ENCODE peak calls at places on chromosomes 7 and 10, in four cellular contexts. C, O, Z and V are unnamed samples.

GRCh38 chr10:59181668-59182067 is 5.2 kb downstream of the PHYHIPL start:
- DNase-seq in C (peak; percentile 72), O (peak; percentile 81), Z (peak; percentile 80), V (no peak)

GRCh38 chr7:22110227-22110839 is 164.6 kb upstream of the CDCA7L start:
- DNase-seq in C (peak; percentile 84), O (peak; percentile 82), Z (peak; percentile 90), V (peak; percentile 63)

GRCh38 chr7:18086165-18087030 is 58.8 kb upstream of the PRPS1L1 start:
- DNase-seq in C (peak; percentile 45), O (peak; percentile 51), Z (peak; percentile 34), V (no peak)

GRCh38 chr7:20647908-20648776 is 32.7 kb downstream of the ABCB5 start:
- DNase-seq in C (peak; percentile 51), O (peak; percentile 47), Z (peak; percentile 84), V (no peak)

GRCh38 chr10:101230185-101230917 is 1.1 kb upstream of the LBX1 start:
- DNase-seq in C (no peak), O (no peak), Z (no peak), V (no peak)

GRCh38 chr7:122764902-122765301 is 62.2 kb upstream of the RNF148 start:
- DNase-seq in C (no peak), O (no peak), Z (no peak), V (no peak)

GRCh38 chr10:96252730-96253129 is 18.6 kb downstream of the BLNK start:
- DNase-seq in C (no peak), O (no peak), Z (peak; percentile 42), V (no peak)

GRCh38 chr7:42972703-42973500 is 40.7 kb downstream of the MRPL32 start:
- DNase-seq in C (peak; percentile 74), O (peak; percentile 47), Z (peak; percentile 26), V (no peak)

GRCh38 chr7:40808409-40808942 is 673.7 kb downstream of the SUGCT start:
- DNase-seq in C (no peak), O (no peak), Z (peak; percentile 4), V (no peak)

GRCh38 chr7:137682596-137682995 is 164.2 kb downstream of the DGKI start:
- DNase-seq in C (no peak), O (no peak), Z (no peak), V (no peak)

GRCh38 chr10:115773832-115774231 is 499.2 kb downstream of the GFRA1 start:
- DNase-seq in C (no peak), O (no peak), Z (no peak), V (no peak)

GRCh38 chr7:92778972-92779371 is 57.4 kb downstream of the CDK6 start:
- DNase-seq in C (no peak), O (no peak), Z (no peak), V (no peak)

GRCh38 chr7:101374990-101375389 is 12.3 kb downstream of the COL26A1 start:
- DNase-seq in C (no peak), O (no peak), Z (no peak), V (no peak)

GRCh38 chr10:97463363-97464132 is 17.6 kb downstream of the ZDHHC16 start:
- DNase-seq in C (peak; percentile 80), O (peak; percentile 57), Z (peak; percentile 83), V (peak; percentile 31)

GRCh38 chr7:146074195-146074765 is 42.3 kb upstream of the CNTNAP2 start:
- DNase-seq in C (no peak), O (no peak), Z (no peak), V (no peak)

GRCh38 chr7:43888983-43889945 is 17.1 kb downstream of the URGCP start:
- DNase-seq in C (no peak), O (no peak), Z (no peak), V (no peak)

GRCh38 chr10:128051548-128051947 is 74.7 kb downstream of the MKI67 start:
- DNase-seq in C (no peak), O (no peak), Z (no peak), V (no peak)

GRCh38 chr7:31957090-31957720 is 113.0 kb downstream of the PDE1C start:
- DNase-seq in C (no peak), O (no peak), Z (peak; percentile 34), V (no peak)

GRCh38 chr7:148905093-148905666 is 21.1 kb upstream of the EZH2 start:
- DNase-seq in C (no peak), O (no peak), Z (peak; percentile 46), V (no peak)

GRCh38 chr7:725223-726005 is 1.1 kb upstream of the DNAAF5 start:
- DNase-seq in C (peak; percentile 8), O (no peak), Z (no peak), V (no peak)

GRCh38 chr10:101886521-101887312 is 43.1 kb upstream of the KCNIP2 start:
- DNase-seq in C (no peak), O (no peak), Z (no peak), V (no peak)

GRCh38 chr10:113058175-113058961 is 108.3 kb downstream of the TCF7L2 start:
- DNase-seq in C (peak; percentile 61), O (peak; percentile 78), Z (peak; percentile 87), V (no peak)

GRCh38 chr7:5143935-5144903 is 45.8 kb upstream of the WIPI2 start:
- DNase-seq in C (no peak), O (no peak), Z (no peak), V (peak; percentile 84)

GRCh38 chr7:6614941-6615737 is at the start of gene ZNF853:
- DNase-seq in C (peak; percentile 46), O (no peak), Z (peak; percentile 78), V (no peak)

GRCh38 chr10:123275183-123275549 is 121.0 kb downstream of the BUB3 start:
- DNase-seq in C (no peak), O (no peak), Z (no peak), V (no peak)

GRCh38 chr10:29142516-29143314 is 146.2 kb upstream of the LYZL1 start:
- DNase-seq in C (peak; percentile 29), O (no peak), Z (peak; percentile 86), V (no peak)

GRCh38 chr10:60148266-60148840 is 241.3 kb downstream of the ANK3 start:
- DNase-seq in C (peak; percentile 78), O (no peak), Z (no peak), V (no peak)

GRCh38 chr10:58856508-58857240 is 319.8 kb upstream of the PHYHIPL start:
- DNase-seq in C (peak; percentile 58), O (no peak), Z (peak; percentile 91), V (no peak)

GRCh38 chr7:157347217-157347904 is 10.6 kb downstream of the DNAJB6 start:
- DNase-seq in C (peak; percentile 34), O (no peak), Z (no peak), V (no peak)

GRCh38 chr10:69049564-69049955 is 38.3 kb upstream of the SRGN start:
- DNase-seq in C (no peak), O (no peak), Z (no peak), V (no peak)